ENCODE peak calls at places on chromosomes 3 and 15, in ten cellular contexts. X is endodermal cell, I is progenitor cell of endocrine pancreas, A is fibroblast of the aortic adventitia, L is IMR-90, K is psoas muscle, N is glutamatergic neuron, H is hepatocyte, M is RWPE1, E is GM12865. J is an unnamed sample.

GRCh38 chr3:10804183-10804648 is 11.8 kb upstream of the SLC6A11 start:
- DNase-seq in X (no peak), I (no peak), L (no peak), N (no peak), H (peak), K (no peak), M (peak), E (no peak), A (peak), J (no peak)

GRCh38 chr3:157662171-157662570 is 159.0 kb upstream of the VEPH1 start:
- DNase-seq in A (no peak), I (no peak), L (no peak), M (no peak), K (no peak), X (no peak), N (no peak), H (no peak), E (no peak), J (no peak)

GRCh38 chr3:14925729-14926591 is 21.4 kb upstream of the NR2C2 start:
- DNase-seq in I (no peak), K (no peak), M (peak), A (peak), E (peak), N (no peak), L (peak), X (peak), H (peak), J (peak)

GRCh38 chr15:52103217-52104207 is 9.1 kb downstream of the BCL2L10 start:
- DNase-seq in E (peak), N (no peak), H (peak), X (peak), L (peak), I (no peak), A (peak), M (peak), K (no peak), J (no peak)

GRCh38 chr15:101203029-101203428 is 48.8 kb downstream of the CHSY1 start:
- DNase-seq in A (no peak), X (no peak), L (no peak), N (no peak), K (no peak), M (no peak), H (no peak), I (no peak), E (no peak), J (no peak)

GRCh38 chr3:95029644-95030043 is 966.8 kb downstream of the NSUN3 start:
- DNase-seq in A (no peak), N (no peak), I (no peak), M (no peak), H (no peak), K (no peak), E (no peak), L (no peak), X (no peak), J (no peak)

GRCh38 chr3:52091566-52092290 is 35.4 kb upstream of the DUSP7 start:
- DNase-seq in I (no peak), N (no peak), E (no peak), A (peak), K (peak), X (no peak), H (no peak), L (peak), M (no peak), J (no peak)

GRCh38 chr15:36278219-36278618 is 301.2 kb upstream of the CDIN1 start:
- DNase-seq in N (no peak), E (peak), A (peak), L (peak), X (peak), K (no peak), I (no peak), M (no peak), H (no peak), J (no peak)

GRCh38 chr3:107855710-107856109 is 235.1 kb downstream of the CD47 start:
- DNase-seq in A (peak), E (peak), H (peak), K (no peak), X (peak), L (peak), M (no peak), N (no peak), I (no peak), J (no peak)

GRCh38 chr3:193946945-193947344 is 189.0 kb upstream of the HES1 start:
- DNase-seq in M (no peak), A (no peak), I (no peak), H (no peak), K (no peak), X (no peak), L (no peak), N (no peak), E (no peak), J (no peak)

GRCh38 chr15:77226652-77227051 is 155.7 kb upstream of the TSPAN3 start:
- DNase-seq in N (no peak), K (no peak), A (no peak), H (no peak), I (no peak), M (no peak), X (no peak), E (no peak), L (no peak), J (no peak)

GRCh38 chr3:157125101-157125500 is 34.8 kb downstream of the CCNL1 start:
- DNase-seq in K (no peak), I (no peak), M (no peak), X (no peak), E (no peak), A (no peak), L (no peak), H (no peak), N (no peak), J (no peak)

GRCh38 chr15:56243117-56243773 is 434 bp downstream of the RFX7 start:
- DNase-seq in E (peak), K (peak), A (no peak), L (peak), N (peak), I (peak), X (peak), M (peak), H (peak), J (peak)

GRCh38 chr3:147391726-147392082 is 14.6 kb downstream of the ZIC4 start:
- DNase-seq in M (no peak), N (no peak), L (no peak), A (no peak), H (no peak), I (no peak), X (no peak), K (no peak), E (no peak), J (no peak)

GRCh38 chr3:56339244-56339643 is 129.0 kb downstream of the ERC2 start:
- DNase-seq in E (no peak), X (no peak), A (no peak), M (no peak), K (no peak), L (no peak), H (no peak), N (no peak), I (no peak), J (no peak)

GRCh38 chr3:174352227-174352626 is 506.9 kb upstream of the NAALADL2 start:
- DNase-seq in X (no peak), H (no peak), M (no peak), K (no peak), N (no peak), A (no peak), E (no peak), I (no peak), L (no peak), J (no peak)

GRCh38 chr3:171446801-171447578 is 13.2 kb downstream of the TNIK start:
- DNase-seq in L (peak), M (peak), X (no peak), K (no peak), I (no peak), A (peak), N (no peak), E (no peak), H (peak), J (no peak)

GRCh38 chr3:27293954-27294353 is 75.2 kb downstream of the NEK10 start:
- DNase-seq in M (no peak), N (no peak), X (no peak), L (peak), H (no peak), I (no peak), K (no peak), E (no peak), A (peak), J (no peak)

GRCh38 chr3:101998256-101998926 is 149.1 kb downstream of the NFKBIZ start:
- DNase-seq in H (no peak), K (no peak), E (no peak), A (no peak), L (no peak), I (no peak), X (no peak), N (no peak), M (no peak), J (no peak)

GRCh38 chr15:57334257-57334656 is 42.0 kb upstream of the CGNL1 start:
- DNase-seq in A (peak), L (peak), E (no peak), I (no peak), K (no peak), N (no peak), X (peak), H (peak), M (peak), J (no peak)

GRCh38 chr15:41284425-41285177 is 47.8 kb downstream of the OIP5 start:
- DNase-seq in L (no peak), N (no peak), M (peak), E (peak), X (no peak), A (peak), K (no peak), H (peak), I (no peak), J (no peak)

GRCh38 chr15:55774113-55774970 is 31.4 kb upstream of the PRTG start:
- DNase-seq in H (peak), M (peak), I (peak), E (peak), N (peak), K (no peak), A (peak), X (peak), L (peak), J (peak)

DNA sequence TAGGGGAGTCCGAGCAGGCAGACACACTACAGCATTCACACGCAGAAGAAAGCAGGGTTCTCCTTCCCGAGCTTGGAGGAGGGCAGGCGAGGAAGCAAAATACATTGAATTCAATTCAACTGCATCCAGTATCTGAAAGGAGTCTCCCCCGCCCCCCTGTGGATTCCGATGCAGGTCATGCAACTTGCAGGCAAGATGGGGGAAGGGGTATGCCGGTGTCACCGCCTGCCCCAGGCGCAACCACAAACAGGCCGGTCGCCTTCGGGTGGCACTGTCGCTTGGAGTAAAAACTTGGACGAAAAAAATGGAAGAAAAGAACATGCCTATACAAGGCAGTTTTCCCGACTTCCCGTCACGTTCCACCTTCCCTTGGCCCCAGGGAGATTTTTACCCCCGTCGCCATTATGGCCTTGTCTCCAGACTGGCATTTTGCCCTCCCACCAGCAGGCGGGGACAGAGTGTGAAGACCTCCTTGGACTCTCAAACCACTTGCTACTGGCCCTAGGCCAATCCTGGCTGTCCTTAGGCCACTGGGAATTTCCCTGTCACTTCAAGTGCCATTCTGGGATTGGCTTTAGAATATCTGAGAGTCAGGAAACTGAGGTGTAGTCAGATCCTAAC is 1.6 kb upstream of the NTRK3 start:
- DNase-seq in N (peak), E (no peak), H (peak), I (no peak), K (no peak), M (no peak), L (no peak), A (peak), X (peak), J (peak)
- TF ChIP-seq CTCF in N (peak), E (peak), H (peak), I (peak), K (no peak), M (no peak), L (no peak), A (peak), X (peak), J (peak)

DNA sequence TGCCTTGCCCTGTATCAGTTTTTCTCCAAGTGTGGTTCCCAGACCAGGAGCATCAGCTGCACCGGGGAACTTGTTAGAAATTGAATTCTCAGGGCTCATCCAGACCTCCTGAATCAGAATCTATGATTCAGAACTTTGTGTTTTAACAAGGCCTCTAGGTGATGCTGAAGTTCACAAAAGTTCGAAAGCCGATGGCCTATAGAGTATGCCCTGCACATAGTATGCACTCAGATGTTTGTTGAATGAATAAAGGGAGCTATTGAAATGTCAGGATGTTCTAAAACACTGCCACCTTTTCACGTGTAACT is 666 bp upstream of the LARP6 start:
- DNase-seq in A (peak), H (no peak), X (no peak), I (no peak), M (peak), K (no peak), N (no peak), E (peak), L (peak), J (no peak)
- TF ChIP-seq CTCF in A (peak), H (no peak), X (peak), I (no peak), M (no peak), K (no peak), N (no peak), E (no peak), L (peak), J (no peak)

DNA sequence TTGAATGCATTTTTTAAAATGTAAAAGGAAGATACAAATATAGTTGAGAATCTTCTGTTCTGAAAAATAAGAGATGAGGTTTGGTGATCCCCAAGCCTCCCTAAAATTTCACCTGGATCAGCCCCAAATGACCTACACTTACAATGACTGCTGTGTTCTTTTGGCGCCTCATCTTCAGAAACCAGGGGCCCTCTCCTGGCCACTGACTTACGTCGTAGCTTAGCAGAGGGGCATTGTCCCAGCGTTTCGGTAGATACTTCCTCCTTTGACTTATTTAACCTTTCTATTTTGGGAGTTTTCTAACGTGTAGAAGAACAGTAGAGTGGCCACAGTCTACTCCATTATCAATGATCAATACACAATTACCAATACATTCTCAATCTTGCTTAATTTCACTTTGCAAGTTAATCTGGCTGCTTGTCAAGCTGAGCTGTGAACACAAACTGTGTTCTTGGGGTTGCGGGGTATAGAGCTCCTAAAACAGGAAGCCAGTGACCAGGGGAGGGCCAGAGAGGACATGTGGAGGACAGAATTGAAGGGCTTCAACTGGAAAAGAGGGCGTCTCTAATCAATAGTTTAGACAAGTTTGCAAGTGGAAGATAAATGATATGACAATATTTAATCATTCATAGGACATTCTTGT is 419.4 kb downstream of the LPP start:
- DNase-seq in E (no peak), H (no peak), X (peak), A (no peak), K (no peak), M (no peak), I (no peak), L (no peak), N (no peak), J (no peak)
- TF ChIP-seq CTCF in E (no peak), H (no peak), X (peak), A (no peak), K (no peak), M (no peak), I (no peak), L (no peak), N (no peak), J (no peak)

GRCh38 chr15:39605146-39605545 is 24.3 kb downstream of the THBS1 start:
- DNase-seq in H (no peak), M (no peak), I (no peak), A (no peak), N (no peak), K (no peak), X (no peak), E (no peak), L (no peak), J (no peak)

GRCh38 chr15:39598958-39599845 is 18.3 kb downstream of the THBS1 start:
- DNase-seq in L (peak), E (no peak), N (no peak), X (no peak), K (no peak), A (peak), H (no peak), M (no peak), I (no peak), J (no peak)

GRCh38 chr15:39599871-39600270 is 19.0 kb downstream of the THBS1 start:
- DNase-seq in N (no peak), L (peak), H (no peak), A (peak), E (no peak), M (no peak), X (no peak), I (no peak), K (no peak), J (no peak)

GRCh38 chr15:39598186-39598850 is 17.4 kb downstream of the THBS1 start:
- DNase-seq in A (peak), N (no peak), H (no peak), I (no peak), X (no peak), L (peak), K (no peak), M (no peak), E (no peak), J (no peak)

GRCh38 chr15:39602143-39602542 is 21.3 kb downstream of the THBS1 start:
- DNase-seq in M (no peak), L (no peak), K (no peak), H (no peak), I (no peak), N (no peak), E (no peak), X (peak), A (no peak), J (no peak)
- TF ChIP-seq CTCF in M (no peak), L (peak), K (no peak), H (no peak), I (peak), N (no peak), E (peak), X (peak), A (peak), J (no peak)

J was measured in nephron progenitor cell.